ENCODE peak calls at places on chromosomes 16 and 17, in nine cellular contexts. I, O, H, S, B, G, D, W and L are unnamed samples.

GRCh38 chr16:56848056-56848936 is 16.7 kb upstream of the SLC12A3 start:
- DNase-seq in S (peak), H (peak), I (no peak), D (peak), G (no peak), W (peak), O (peak), B (no peak), L (no peak)

GRCh38 chr17:29582767-29583166 is 6.7 kb downstream of the GIT1 start:
- DNase-seq in O (no peak), W (no peak), G (peak), S (no peak), I (no peak), H (no peak), B (no peak), D (no peak), L (no peak)

GRCh38 chr17:76538281-76538931 is 897 bp upstream of the CYGB start:
- DNase-seq in H (no peak), S (no peak), B (no peak), I (no peak), G (peak), D (no peak), O (peak), W (no peak), L (no peak)

GRCh38 chr16:49834496-49835009 is 21.4 kb downstream of the ZNF423 start:
- DNase-seq in H (peak), S (no peak), W (no peak), I (no peak), D (peak), B (no peak), G (peak), O (peak), L (no peak)

GRCh38 chr16:57016831-57017230 is 27.5 kb downstream of the NLRC5 start:
- DNase-seq in B (no peak), I (no peak), W (no peak), H (no peak), D (no peak), G (no peak), S (no peak), O (no peak), L (no peak)

GRCh38 chr17:68955181-68955841 is at the start of gene ABCA8:
- DNase-seq in I (peak), H (peak), O (peak), D (no peak), G (peak), B (no peak), W (peak), S (peak), L (peak)

GRCh38 chr16:781346-782010 is 6.7 kb downstream of the RPUSD1 start:
- DNase-seq in D (no peak), I (no peak), O (no peak), W (no peak), G (no peak), H (no peak), B (no peak), S (no peak), L (no peak)

GRCh38 chr16:16042076-16042475 is 92.7 kb downstream of the ABCC1 start:
- DNase-seq in O (no peak), H (peak), S (peak), I (no peak), D (no peak), B (no peak), W (peak), G (peak), L (peak)

GRCh38 chr17:10729334-10730193 is at the start of gene TMEM220:
- DNase-seq in S (no peak), D (peak), B (peak), W (peak), H (peak), I (peak), O (peak), G (peak), L (peak)

GRCh38 chr17:3512512-3513171 is 36.8 kb downstream of the ASPA start:
- DNase-seq in S (no peak), B (no peak), O (peak), G (peak), H (peak), D (peak), I (peak), W (peak), L (no peak)

GRCh38 chr17:77501101-77501566 is 360.4 kb downstream of the SEC14L1 start:
- DNase-seq in D (peak), H (no peak), G (peak), B (peak), W (no peak), O (peak), I (no peak), S (no peak), L (no peak)

GRCh38 chr16:68013440-68013839 is 2.3 kb downstream of the DPEP2NB start:
- DNase-seq in D (no peak), O (no peak), H (no peak), G (no peak), W (no peak), S (no peak), I (no peak), B (no peak), L (no peak)

GRCh38 chr17:81009124-81009523 is 17.5 kb downstream of the CHMP6 start:
- DNase-seq in O (no peak), I (no peak), W (no peak), D (no peak), H (no peak), S (no peak), G (peak), B (no peak), L (no peak)

GRCh38 chr17:5745091-5745820 is 160.9 kb upstream of the NLRP1 start:
- DNase-seq in G (no peak), H (no peak), B (no peak), W (no peak), I (no peak), D (no peak), S (no peak), O (no peak), L (no peak)

GRCh38 chr17:79045830-79046500 is 22.0 kb downstream of the C1QTNF1 start:
- DNase-seq in D (peak), H (peak), B (peak), G (peak), W (peak), S (no peak), O (peak), I (peak), L (no peak)

GRCh38 chr16:6081320-6081976 is 983.9 kb upstream of the EEF2KMT start:
- DNase-seq in O (peak), H (peak), W (no peak), G (no peak), D (no peak), B (peak), S (no peak), I (no peak), L (no peak)

GRCh38 chr16:53672461-53672860 is 31.2 kb downstream of the RPGRIP1L start:
- DNase-seq in O (no peak), G (no peak), D (no peak), H (no peak), B (no peak), W (no peak), I (no peak), S (no peak), L (no peak)

GRCh38 chr17:18185391-18185790 is 1.8 kb downstream of the ALKBH5 start:
- DNase-seq in H (no peak), G (no peak), D (no peak), B (no peak), O (no peak), W (no peak), S (no peak), I (no peak), L (no peak)

GRCh38 chr16:87344931-87345631 is 27.9 kb upstream of the C16orf95 start:
- DNase-seq in I (no peak), H (no peak), O (no peak), S (no peak), G (peak), B (peak), D (no peak), W (no peak), L (no peak)

GRCh38 chr16:373020-373598 is 2.8 kb upstream of the MRPL28 start:
- DNase-seq in S (no peak), O (no peak), G (no peak), D (no peak), B (no peak), H (no peak), I (no peak), W (no peak), L (no peak)

GRCh38 chr17:83145358-83145738 is 65.9 kb downstream of the METRNL start:
- DNase-seq in D (no peak), G (no peak), O (no peak), I (no peak), W (no peak), S (no peak), B (no peak), H (no peak), L (no peak)

GRCh38 chr17:47305302-47305923 is 18.3 kb upstream of the EFCAB13 start:
- DNase-seq in D (no peak), I (no peak), B (no peak), H (no peak), G (no peak), O (no peak), W (peak), S (peak), L (peak)

GRCh38 chr16:57801098-57801855 is 1.0 kb downstream of the KIFC3 start:
- DNase-seq in W (peak), G (no peak), S (no peak), O (no peak), D (no peak), H (no peak), I (no peak), B (no peak), L (peak)

GRCh38 chr17:60599220-60599619 is 773 bp upstream of the PPM1D start:
- DNase-seq in B (no peak), S (no peak), O (no peak), I (no peak), W (no peak), G (no peak), D (no peak), H (no peak), L (no peak)

GRCh38 chr17:42682400-42683384 is at the start of gene CNTNAP1:
- DNase-seq in S (no peak), D (peak), O (peak), I (no peak), W (peak), G (peak), H (peak), B (peak), L (no peak)

GRCh38 chr16:57411362-57411976 is 6.9 kb downstream of the CCL17 start:
- DNase-seq in O (no peak), D (no peak), S (no peak), W (no peak), B (no peak), G (no peak), I (no peak), H (no peak), L (no peak)

GRCh38 chr16:65600629-65601028 is 478.8 kb upstream of the CDH11 start:
- DNase-seq in B (no peak), O (no peak), D (no peak), W (no peak), S (peak), I (no peak), H (no peak), G (no peak), L (no peak)

GRCh38 chr16:63361032-63361624 is 1324.9 kb upstream of the CDH8 start:
- DNase-seq in G (no peak), D (no peak), B (no peak), I (no peak), W (peak), H (peak), O (no peak), S (peak), L (peak)

GRCh38 chr17:33516645-33517044 is 223.6 kb upstream of the ASIC2 start:
- DNase-seq in H (no peak), D (no peak), B (no peak), W (no peak), I (no peak), G (no peak), O (peak), S (no peak), L (no peak)

GRCh38 chr16:50248845-50249244 is 17.5 kb upstream of the ADCY7 start:
- DNase-seq in B (no peak), H (no peak), S (no peak), W (no peak), D (no peak), O (no peak), G (no peak), I (no peak), L (no peak)

GRCh38 chr17:5014357-5014756 is 16.6 kb downstream of the KIF1C start:
- DNase-seq in D (no peak), S (no peak), G (no peak), I (no peak), B (no peak), O (no peak), H (no peak), W (no peak), L (no peak)

GRCh38 chr16:83768976-83769375 is 38.8 kb upstream of the HSBP1 start:
- DNase-seq in W (no peak), D (no peak), I (no peak), O (no peak), S (no peak), B (no peak), H (no peak), G (no peak), L (no peak)

GRCh38 chr17:16353702-16354174 is 469 bp upstream of the CENPV start:
- DNase-seq in W (no peak), B (no peak), S (no peak), D (no peak), G (no peak), H (no peak), O (no peak), I (no peak), L (no peak)

GRCh38 chr16:3589001-3589400 is 11.8 kb upstream of the NLRC3 start:
- DNase-seq in B (no peak), I (no peak), D (no peak), S (no peak), G (no peak), O (no peak), H (no peak), W (no peak), L (no peak)

GRCh38 chr17:19002805-19003542 is 1.6 kb downstream of the FAM83G start:
- DNase-seq in B (no peak), D (no peak), G (no peak), I (no peak), O (no peak), W (no peak), H (no peak), S (no peak), L (no peak)

GRCh38 chr17:74842599-74843351 is 16.9 kb downstream of the GRIN2C start:
- DNase-seq in I (peak), G (peak), B (peak), S (peak), W (peak), O (peak), H (peak), D (peak), L (no peak)

GRCh38 chr17:63930951-63931575 is 1.1 kb downstream of the CD79B start:
- DNase-seq in S (no peak), I (peak), B (peak), O (peak), G (peak), H (peak), D (peak), W (no peak), L (no peak)

GRCh38 chr17:18319604-18320256 is 4.6 kb downstream of the SMCR8 start:
- DNase-seq in W (peak), S (peak), B (no peak), G (peak), O (peak), D (no peak), I (no peak), H (no peak), L (peak)